ENCODE peak calls at places on chromosomes 7 and 10, in four cellular contexts. C, G, L and N are unnamed samples.

GRCh38 chr10:33376976-33377657 is 42.6 kb upstream of the NRP1 start:
- DNase-seq in C (no peak), G (no peak), L (peak), N (no peak)

GRCh38 chr7:44216521-44217030 is 15.8 kb downstream of the YKT6 start:
- DNase-seq in C (peak), G (no peak), L (no peak), N (no peak)

GRCh38 chr7:30647589-30647988 is 34.7 kb downstream of the CRHR2 start:
- DNase-seq in C (peak), G (no peak), L (no peak), N (no peak)

GRCh38 chr7:128874140-128875031 is 11.7 kb downstream of the ATP6V1F start:
- DNase-seq in C (no peak), G (peak), L (no peak), N (no peak)

GRCh38 chr10:126277177-126277576 is 111.1 kb downstream of the ADAM12 start:
- DNase-seq in C (no peak), G (no peak), L (no peak), N (no peak)

GRCh38 chr10:23694446-23694920 is 255.6 kb downstream of the OTUD1 start:
- DNase-seq in C (peak), G (no peak), L (no peak), N (no peak)

GRCh38 chr7:229184-229964 is 37.0 kb downstream of the FAM20C start:
- DNase-seq in C (no peak), G (no peak), L (no peak), N (no peak)

GRCh38 chr7:115941703-115942268 is 88.8 kb downstream of the TFEC start:
- DNase-seq in C (no peak), G (no peak), L (no peak), N (no peak)

GRCh38 chr7:74027683-74028320 is at the start of gene ELN:
- DNase-seq in C (peak), G (no peak), L (no peak), N (no peak)

GRCh38 chr7:113128028-113128427 is 9.7 kb upstream of the SMIM30 start:
- DNase-seq in C (no peak), G (no peak), L (no peak), N (no peak)

GRCh38 chr7:40156988-40157387 is 22.2 kb downstream of the SUGCT start:
- DNase-seq in C (no peak), G (no peak), L (no peak), N (no peak)

GRCh38 chr10:69457771-69458237 is 6.5 kb downstream of the TSPAN15 start:
- DNase-seq in C (no peak), G (no peak), L (no peak), N (no peak)

GRCh38 chr10:87064651-87065050 is 30.0 kb downstream of the GLUD1 start:
- DNase-seq in C (no peak), G (no peak), L (no peak), N (no peak)

GRCh38 chr7:73356176-73356575 is 28.2 kb downstream of the FKBP6 start:
- DNase-seq in C (no peak), G (no peak), L (no peak), N (no peak)

GRCh38 chr10:80168679-80169380 is 36.3 kb downstream of the PLAC9 start:
- DNase-seq in C (no peak), G (no peak), L (no peak), N (no peak)

GRCh38 chr10:4719671-4720070 is 106.3 kb upstream of the AKR1E2 start:
- DNase-seq in C (no peak), G (no peak), L (no peak), N (no peak)

GRCh38 chr7:42914009-42914725 is 2.3 kb upstream of the C7orf25 start:
- DNase-seq in C (no peak), G (no peak), L (no peak), N (no peak)

GRCh38 chr10:123781956-123782500 is 109.6 kb downstream of the CPXM2 start:
- DNase-seq in C (no peak), G (no peak), L (no peak), N (peak)

GRCh38 chr10:72800000-72800740 is 93.4 kb upstream of the OIT3 start:
- DNase-seq in C (peak), G (peak), L (no peak), N (no peak)

GRCh38 chr7:157355784-157356511 is 19.1 kb downstream of the DNAJB6 start:
- DNase-seq in C (peak), G (no peak), L (no peak), N (peak)

GRCh38 chr7:127252736-127253288 is at the start of gene GRM8:
- DNase-seq in C (peak), G (peak), L (no peak), N (peak)

GRCh38 chr7:108003591-108003935 is 602 bp upstream of the LAMB1 start:
- DNase-seq in C (no peak), G (no peak), L (no peak), N (no peak)

GRCh38 chr7:20858913-20859312 is 72.2 kb upstream of the SP8 start:
- DNase-seq in C (no peak), G (no peak), L (no peak), N (no peak)

GRCh38 chr7:101058355-101058754 is 26.9 kb upstream of the TRIM56 start:
- DNase-seq in C (no peak), G (peak), L (peak), N (no peak)

GRCh38 chr7:646951-647350 is 79.5 kb upstream of the DNAAF5 start:
- DNase-seq in C (no peak), G (no peak), L (no peak), N (no peak)

DNA sequence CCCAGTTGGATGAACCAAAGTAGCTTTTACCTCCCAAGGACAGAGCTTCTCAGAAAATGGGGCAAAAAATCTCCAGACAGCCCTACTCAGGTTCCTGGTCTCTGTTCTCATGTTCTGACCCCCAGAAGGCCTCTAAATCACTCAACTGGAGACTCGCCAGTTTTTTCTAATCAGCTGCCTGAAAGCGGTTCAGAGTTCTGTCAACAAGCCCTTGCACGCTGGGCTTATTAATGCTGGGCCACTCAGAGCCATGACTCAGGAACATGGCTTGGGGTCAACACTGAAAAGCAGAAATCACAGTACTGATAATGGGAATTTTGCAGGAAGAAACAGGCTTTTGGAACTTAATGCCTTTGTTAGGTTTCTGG is 15.3 kb downstream of the ECHDC3 start:
- DNase-seq in C (peak), G (peak), L (no peak), N (no peak)
- TF ChIP-seq JUND in C (no peak), G (no peak), L (no peak), N (no peak)

DNA sequence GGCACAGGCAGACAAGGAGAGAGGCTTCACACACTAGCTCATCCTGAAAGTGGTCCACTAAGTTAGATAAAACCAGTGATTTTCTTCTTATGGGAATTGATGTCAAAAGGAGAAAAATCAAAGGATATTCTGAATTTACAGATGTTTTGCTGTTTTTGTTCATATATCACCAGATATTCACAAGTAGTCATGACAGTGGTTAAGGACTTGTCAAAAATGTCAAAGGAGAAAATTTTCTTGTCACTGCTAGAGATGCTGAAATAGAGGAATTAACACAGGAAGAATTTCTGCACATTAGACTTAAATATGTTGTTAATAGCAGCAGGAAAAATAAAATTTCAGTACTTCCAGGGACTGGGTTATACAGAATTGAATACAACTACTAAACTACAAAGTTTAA is 78.3 kb downstream of the PRTFDC1 start:
- DNase-seq in C (no peak), G (no peak), L (no peak), N (no peak)
- TF ChIP-seq JUND in C (no peak), G (no peak), L (no peak), N (no peak)

GRCh38 chr7:18400281-18400680 is 95.3 kb upstream of the HDAC9 start:
- DNase-seq in C (no peak), G (no peak), L (no peak), N (no peak)

GRCh38 chr7:18396953-18397352 is 98.6 kb upstream of the HDAC9 start:
- DNase-seq in C (no peak), G (no peak), L (no peak), N (no peak)

GRCh38 chr7:18399624-18400235 is 95.8 kb upstream of the HDAC9 start:
- DNase-seq in C (no peak), G (no peak), L (no peak), N (no peak)

GRCh38 chr7:18393465-18394118 is 102.0 kb upstream of the HDAC9 start:
- DNase-seq in C (no peak), G (no peak), L (no peak), N (no peak)

GRCh38 chr7:18395868-18396267 is 99.7 kb upstream of the HDAC9 start:
- DNase-seq in C (no peak), G (no peak), L (no peak), N (no peak)
- TF ChIP-seq JUND in C (no peak), G (no peak), L (no peak), N (no peak)

GRCh38 chr10:60572511-60573194 is 183.0 kb upstream of the ANK3 start:
- DNase-seq in C (peak), G (peak), L (no peak), N (no peak)
- TF ChIP-seq JUND in C (no peak), G (no peak), L (no peak), N (no peak)

DNA sequence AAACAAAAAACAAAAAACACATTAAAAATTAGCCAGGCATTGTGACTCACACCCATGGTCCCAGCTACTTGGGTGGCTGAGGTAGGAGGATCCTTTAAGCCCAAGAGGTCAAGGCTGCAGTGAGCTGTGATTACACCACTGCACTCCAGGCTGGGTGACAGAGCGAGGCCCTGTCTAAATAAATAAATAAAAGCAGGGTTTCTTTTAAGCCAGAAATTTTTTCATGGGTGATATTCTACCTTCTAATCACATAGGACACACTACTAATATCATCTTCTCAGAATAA is 14.2 kb upstream of the SVIL start:
- DNase-seq in C (no peak), G (peak), L (no peak), N (no peak)
- TF ChIP-seq JUND in C (no peak), G (no peak), L (no peak), N (no peak)

GRCh38 chr10:88071814-88072380 is 208.5 kb downstream of the PTEN start:
- DNase-seq in C (no peak), G (no peak), L (no peak), N (no peak)
- TF ChIP-seq JUND in C (no peak), G (no peak), L (no peak), N (no peak)